ENCODE peak calls at places on chromosomes 7 and 10, in nine cellular contexts. R is nucleus accumbens; Q is pancreas; H is GM23338; X is mesothelial cell of epicardium; G is left colon; Z is hypothalamus; U is CD4-positive, alpha-beta T cell; E is NCI-H345. M is an unnamed sample.

GRCh38 chr10:70621497-70622078 is 19.0 kb upstream of the PRF1 start:
- DNase-seq in R (no peak), Q (no peak), H (no peak), X (no peak), G (no peak), Z (no peak), U (no peak), E (no peak), M (no peak)

GRCh38 chr10:87760195-87760905 is 57.7 kb downstream of the ATAD1 start:
- DNase-seq in R (no peak), Q (no peak), H (no peak), X (no peak), G (no peak), Z (no peak), U (no peak), E (no peak), M (no peak)

GRCh38 chr10:103747193-103747865 is 108.0 kb downstream of the SH3PXD2A start:
- DNase-seq in R (no peak), Q (no peak), H (no peak), X (no peak), G (no peak), Z (no peak), U (no peak), E (no peak), M (no peak)

GRCh38 chr7:26156454-26157365 is 4.7 kb downstream of the NFE2L3 start:
- DNase-seq in R (no peak), Q (no peak), H (no peak), X (no peak), G (no peak), Z (no peak), U (no peak), E (no peak), M (no peak)

GRCh38 chr10:124379609-124380193 is 39.0 kb downstream of the OAT start:
- DNase-seq in R (no peak), Q (no peak), H (no peak), X (no peak), G (peak; percentile 14), Z (no peak), U (no peak), E (no peak), M (no peak)

GRCh38 chr7:94696981-94697670 is 41.2 kb upstream of the SGCE start:
- DNase-seq in R (no peak), Q (peak; percentile 68), H (no peak), X (no peak), G (no peak), Z (no peak), U (no peak), E (no peak), M (no peak)

GRCh38 chr10:104297697-104298660 is 29.0 kb downstream of the GSTO2 start:
- DNase-seq in R (no peak), Q (no peak), H (peak; percentile 89), X (no peak), G (no peak), Z (no peak), U (no peak), E (no peak), M (no peak)

GRCh38 chr10:74079028-74079913 is 71.4 kb downstream of the AP3M1 start:
- DNase-seq in R (no peak), Q (no peak), H (no peak), X (no peak), G (no peak), Z (no peak), U (no peak), E (no peak), M (no peak)

GRCh38 chr7:21566094-21566493 is 23.3 kb downstream of the DNAH11 start:
- DNase-seq in R (no peak), Q (no peak), H (no peak), X (no peak), G (no peak), Z (no peak), U (no peak), E (no peak), M (peak; percentile 28)

GRCh38 chr10:50788951-50789904 is 49.5 kb downstream of the ASAH2B start:
- DNase-seq in R (no peak), Q (no peak), H (peak; percentile 75), X (no peak), G (no peak), Z (no peak), U (no peak), E (peak; percentile 4), M (no peak)

GRCh38 chr10:31947144-31947926 is 18.7 kb upstream of the ARHGAP12 start:
- DNase-seq in R (no peak), Q (peak; percentile 44), H (no peak), X (no peak), G (no peak), Z (no peak), U (no peak), E (no peak), M (peak; percentile 71)

GRCh38 chr7:100974021-100974420 is 4.7 kb downstream of the MUC12 start:
- DNase-seq in R (no peak), Q (no peak), H (no peak), X (no peak), G (no peak), Z (no peak), U (no peak), E (no peak), M (no peak)

GRCh38 chr10:89086801-89087513 is 96.4 kb downstream of the FAS start:
- DNase-seq in R (no peak), Q (peak; percentile 17), H (peak; percentile 84), X (no peak), G (peak; percentile 50), Z (no peak), U (no peak), E (no peak), M (no peak)

GRCh38 chr7:144158861-144159260 is 24.4 kb upstream of the CTAGE4 start:
- DNase-seq in R (no peak), Q (no peak), H (no peak), X (no peak), G (no peak), Z (no peak), U (no peak), E (no peak), M (no peak)